ENCODE peak calls at places on chromosomes 11 and 22, in five cellular contexts. I is PC-3; W is left ventricle myocardium inferior; D is fibroblast of lung; C is naive thymus-derived CD4-positive, alpha-beta T cell. V is an unnamed sample.

GRCh38 chr11:8963569-8964323 is 496 bp downstream of the TMEM9B start:
- DNase-seq in I (peak; percentile 70), W (peak; percentile 77), D (peak; percentile 65), C (peak; percentile 61), V (peak; percentile 90)

GRCh38 chr22:39607093-39607492 is 36.5 kb downstream of the CACNA1I start:
- DNase-seq in I (no peak), W (no peak), D (no peak), C (no peak), V (no peak)

GRCh38 chr22:32591620-32592019 is 117.0 kb downstream of the FBXO7 start:
- DNase-seq in I (no peak), W (no peak), D (peak; percentile 96), C (no peak), V (no peak)

GRCh38 chr11:118434553-118435232 is 1.6 kb upstream of the KMT2A start:
- DNase-seq in I (peak; percentile 49), W (peak; percentile 19), D (peak; percentile 53), C (peak; percentile 9), V (peak; percentile 67)

GRCh38 chr11:6570691-6571427 is 32.6 kb downstream of the RRP8 start:
- DNase-seq in I (no peak), W (no peak), D (no peak), C (no peak), V (no peak)

GRCh38 chr11:11373934-11374333 is 20.9 kb upstream of the CSNK2A3 start:
- DNase-seq in I (no peak), W (no peak), D (no peak), C (no peak), V (no peak)

GRCh38 chr11:103867481-103867880 is 169.0 kb upstream of the DDI1 start:
- DNase-seq in I (no peak), W (no peak), D (no peak), C (no peak), V (no peak)

GRCh38 chr11:123321641-123322040 is 108.4 kb upstream of the GRAMD1B start:
- DNase-seq in I (no peak), W (no peak), D (no peak), C (no peak), V (no peak)

GRCh38 chr11:98456281-98456680 is 564.5 kb upstream of the CNTN5 start:
- DNase-seq in I (no peak), W (no peak), D (no peak), C (no peak), V (no peak)

GRCh38 chr22:39309881-39310714 is 9.3 kb downstream of the RPL3 start:
- DNase-seq in I (peak; percentile 36), W (no peak), D (no peak), C (no peak), V (no peak)

GRCh38 chr22:43079742-43080141 is 9.4 kb downstream of the TTLL1 start:
- DNase-seq in I (no peak), W (no peak), D (no peak), C (no peak), V (no peak)

GRCh38 chr22:36405671-36406070 is 17.9 kb upstream of the MYH9 start:
- DNase-seq in I (peak; percentile 37), W (no peak), D (no peak), C (peak; percentile 17), V (no peak)

DNA sequence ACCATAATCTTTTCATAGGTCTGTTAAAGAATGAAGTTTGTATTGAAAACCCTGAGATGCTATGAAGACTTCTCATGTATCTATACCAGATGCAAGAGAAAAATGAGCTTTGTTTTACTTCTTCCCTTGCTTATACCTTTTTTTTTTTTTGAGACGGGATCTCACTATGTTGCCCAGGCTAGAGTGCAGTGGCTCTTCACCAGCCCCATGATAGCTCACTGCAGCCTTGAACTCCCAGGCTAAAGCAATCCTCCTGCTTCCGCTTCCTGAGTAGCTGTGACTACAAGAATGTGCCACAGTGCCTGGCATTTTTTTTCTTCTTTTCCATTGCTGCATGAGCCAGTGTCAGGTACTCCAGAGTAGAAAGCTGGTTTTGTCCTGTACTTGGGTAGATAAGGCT is 10.8 kb downstream of the CEP295 start:
- DNase-seq in I (no peak), W (no peak), D (no peak), C (no peak), V (no peak)
- H3K36me3 ChIP-seq in I (peaks cover 69% of the 10 kb centered on the region), W (peaks cover 69% of the 10 kb centered on the region), D (peaks cover 1% of the 10 kb centered on the region), C (peaks cover 29% of the 10 kb centered on the region), V (peaks cover 100% of the 10 kb centered on the region)

GRCh38 chr11:74543991-74544390 is 48.4 kb upstream of the POLD3 start:
- DNase-seq in I (peak; percentile 32), W (no peak), D (no peak), C (no peak), V (no peak)
- H3K9me3 ChIP-seq in I (no peaks in the 10 kb centered on the region), W (no peaks in the 10 kb centered on the region), D (no peaks in the 10 kb centered on the region), C (no peaks in the 10 kb centered on the region), V (no peaks in the 10 kb centered on the region)

DNA sequence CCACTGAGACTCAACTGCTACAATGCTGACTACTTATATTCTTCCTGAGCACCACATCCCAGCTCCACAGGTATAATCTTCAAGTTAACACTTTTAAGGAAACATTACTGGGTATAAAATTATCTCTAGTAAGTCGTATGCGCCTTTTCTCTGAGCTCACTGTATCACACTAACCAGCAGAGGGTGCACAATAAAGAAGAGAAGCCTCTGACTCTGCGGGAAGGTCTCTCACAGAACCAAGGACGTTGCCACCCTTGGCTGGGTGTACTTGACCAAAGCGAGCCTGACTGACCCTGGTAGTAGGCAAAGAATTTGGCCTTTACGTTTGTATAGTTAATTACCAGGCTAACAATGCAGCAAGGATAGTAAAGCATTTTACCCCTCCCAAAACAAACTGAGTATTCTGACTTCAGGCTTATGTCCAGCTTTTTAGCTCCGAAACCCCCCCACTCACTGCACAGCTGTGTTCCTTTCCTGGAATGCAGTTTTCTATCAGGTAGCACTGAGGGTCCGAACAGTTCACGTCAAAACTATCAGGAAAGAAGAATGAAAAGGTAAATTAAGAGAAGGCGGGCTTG is at the start of gene BTBD18:
- DNase-seq in I (peak; percentile 79), W (no peak), D (peak; percentile 43), C (no peak), V (no peak)
- H3K27ac ChIP-seq in I (no peak within 1 kb of the TSS), W (peak within 1 kb of the TSS; percentile 58), D (no peak within 1 kb of the TSS), C (no peak within 1 kb of the TSS), V (no peak within 1 kb of the TSS)

GRCh38 chr22:30574095-30574981 is at the start of gene GAL3ST1:
- DNase-seq in I (no peak), W (no peak), D (no peak), C (no peak), V (no peak)

GRCh38 chr22:30575859-30576258 is 1.4 kb upstream of the GAL3ST1 start:
- DNase-seq in I (no peak), W (no peak), D (no peak), C (no peak), V (no peak)

GRCh38 chr22:30572840-30573593 is 1.4 kb downstream of the GAL3ST1 start:
- DNase-seq in I (no peak), W (no peak), D (no peak), C (no peak), V (no peak)

GRCh38 chr22:30573594-30574094 is 821 bp downstream of the GAL3ST1 start:
- DNase-seq in I (peak; percentile 15), W (no peak), D (no peak), C (no peak), V (no peak)

DNA sequence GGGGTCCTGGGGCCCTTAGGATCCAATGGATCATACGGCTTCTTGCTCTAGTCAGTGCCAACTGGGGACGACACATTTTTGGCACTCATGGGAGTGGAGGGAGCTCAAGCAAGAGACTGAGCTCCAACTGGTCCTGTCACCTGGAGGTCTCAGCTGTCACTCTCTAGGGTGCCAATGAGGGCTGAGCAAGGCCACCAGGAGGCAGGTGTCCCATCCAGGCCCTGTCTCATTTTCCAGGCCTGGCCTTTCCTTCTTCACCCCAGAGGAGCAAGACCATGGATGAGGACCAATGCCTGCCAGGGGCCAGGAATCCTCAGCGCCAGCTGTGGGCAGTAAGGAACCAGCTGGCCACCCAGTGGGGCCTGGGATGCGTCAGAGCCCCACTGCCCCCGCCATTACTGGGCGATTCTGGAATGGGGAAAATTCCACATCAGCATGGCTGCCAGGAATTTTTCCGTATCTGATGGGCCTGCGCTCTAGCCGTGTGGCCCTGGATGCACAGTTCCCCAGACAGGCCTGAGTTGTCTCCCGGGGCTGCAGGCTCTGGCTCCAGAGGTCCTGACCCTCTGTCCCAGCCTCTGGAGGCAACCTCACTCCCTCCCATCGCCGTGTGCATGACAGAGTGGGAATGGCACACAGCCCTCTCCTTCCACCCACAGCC is 676 bp upstream of the GAL3ST1 start:
- DNase-seq in I (no peak), W (peak; percentile 30), D (peak; percentile 84), C (no peak), V (no peak)
- H3K36me3 ChIP-seq in I (peaks cover 10% of the 10 kb centered on the region), W (peaks cover 47% of the 10 kb centered on the region), D (peaks cover 23% of the 10 kb centered on the region), C (peaks cover 48% of the 10 kb centered on the region), V (peaks cover 49% of the 10 kb centered on the region)

DNA sequence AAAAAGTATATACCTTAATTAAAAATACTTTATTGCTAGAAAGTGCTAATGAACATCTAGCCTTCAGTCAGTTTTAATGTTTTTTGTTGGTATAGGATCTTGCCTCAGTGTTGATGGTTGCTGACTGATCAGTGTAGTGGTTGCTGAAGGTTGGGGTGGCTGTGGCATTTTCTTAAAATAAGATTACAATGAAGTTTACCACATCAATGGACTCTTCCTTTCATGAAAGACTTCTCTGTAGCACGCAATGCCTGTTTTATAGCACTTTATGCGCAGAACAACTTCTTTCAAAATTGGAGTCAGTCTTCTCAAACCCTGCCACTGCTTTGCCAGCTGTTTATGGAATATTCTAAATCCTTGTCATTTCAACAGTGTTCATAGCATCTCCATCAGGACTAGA is 50.6 kb downstream of the LDLRAD3 start:
- DNase-seq in I (no peak), W (no peak), D (no peak), C (no peak), V (no peak)
- H3K9me3 ChIP-seq in I (no peaks in the 10 kb centered on the region), W (peaks cover 14% of the 10 kb centered on the region), D (no peaks in the 10 kb centered on the region), C (no peaks in the 10 kb centered on the region), V (no peaks in the 10 kb centered on the region)

DNA sequence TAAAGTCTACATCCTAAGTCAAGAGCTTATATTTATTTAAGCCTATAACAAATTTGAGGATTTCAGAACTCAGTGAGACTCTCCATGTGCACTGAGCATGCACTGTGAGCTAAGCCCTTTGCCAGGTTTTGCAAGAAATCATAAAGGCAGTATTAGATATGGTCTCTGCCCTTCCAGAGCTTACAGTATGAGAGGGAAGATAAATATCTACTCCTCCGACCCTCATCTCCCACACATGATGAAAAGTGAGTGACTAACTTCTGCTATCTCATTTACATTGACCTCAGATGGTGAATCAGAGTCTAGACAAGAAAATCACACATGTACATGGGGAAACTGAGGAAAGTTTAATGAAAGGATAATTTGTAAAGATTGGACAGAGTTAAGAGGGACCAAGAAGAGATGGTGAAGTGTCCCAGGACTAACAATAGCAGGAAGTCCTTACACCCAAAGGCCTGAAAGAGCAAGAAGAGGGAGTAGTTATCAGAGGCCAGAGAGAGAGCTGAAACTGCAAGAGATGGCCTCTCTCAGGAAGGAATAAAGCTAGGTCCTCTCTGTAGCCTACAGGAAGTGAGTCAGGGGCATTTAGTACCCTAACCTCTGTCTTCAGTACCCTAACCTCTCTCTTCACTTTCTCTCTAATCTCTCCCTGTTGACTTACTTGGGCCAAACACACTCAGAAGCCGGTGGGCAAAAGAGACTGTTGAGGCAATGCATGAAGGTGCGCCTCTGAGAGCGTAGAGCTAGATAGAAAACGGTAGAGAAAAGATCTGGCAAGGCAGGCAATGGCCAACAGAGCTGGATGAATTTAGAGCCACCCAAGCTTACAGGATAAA is 23.0 kb upstream of the BLID start:
- DNase-seq in I (peak; percentile 44), W (no peak), D (peak; percentile 77), C (no peak), V (no peak)
- H3K27ac ChIP-seq in I (peak overlapping the region; percentile 78), W (peak overlapping the region; percentile 37), D (peak overlapping the region; percentile 53), C (no peak overlapping the region), V (no peak overlapping the region)